ENCODE peak calls at places on chromosomes 12 and 14, in ten cellular contexts. T is GM23248; P is GM23338; Q is CD8-positive, alpha-beta memory T cell; G is fibroblast of lung; W is CD8-positive, alpha-beta T cell; E is Peyer's patch; S is iPS DF 6.9; M is neuronal stem cell; B is stomach. O is an unnamed sample. For H3K4me1, the result is how much of the 10 kb centered on the place peaks cover.

GRCh38 chr12:114685869-114686268 is 1.9 kb upstream of the TBX3 start:
- DNase-seq in M (no peak), E (no peak), P (peak), B (no peak), G (peak), W (no peak), S (no peak), T (no peak), Q (no peak), O (no peak)

GRCh38 chr14:98959410-98959809 is 312.6 kb downstream of the BCL11B start:
- DNase-seq in P (no peak), S (no peak), M (no peak), E (no peak), G (no peak), T (no peak), W (no peak), Q (no peak), B (no peak), O (no peak)

GRCh38 chr14:39576726-39577125 is 144.5 kb upstream of the FBXO33 start:
- DNase-seq in S (no peak), M (no peak), G (no peak), P (no peak), W (no peak), T (peak), E (no peak), B (no peak), Q (no peak), O (no peak)

GRCh38 chr14:79825046-79825521 is 386.2 kb downstream of the DIO2 start:
- DNase-seq in E (no peak), B (no peak), M (no peak), T (peak), P (no peak), G (peak), S (no peak), W (no peak), Q (no peak), O (no peak)

GRCh38 chr12:57216931-57217871 is 607 bp downstream of the NXPH4 start:
- DNase-seq in P (peak), S (no peak), G (no peak), T (peak), M (no peak), B (no peak), W (peak), E (no peak), Q (peak), O (no peak)

GRCh38 chr14:31294736-31295398 is 87.3 kb upstream of the HECTD1 start:
- DNase-seq in B (no peak), G (no peak), Q (no peak), T (peak), M (no peak), P (no peak), E (no peak), S (no peak), W (no peak), O (no peak)

GRCh38 chr12:101086490-101086889 is 123.5 kb downstream of the SLC5A8 start:
- DNase-seq in M (no peak), E (no peak), P (peak), S (no peak), Q (no peak), B (no peak), T (peak), W (no peak), G (no peak), O (no peak)

GRCh38 chr12:106632797-106633450 is 50.1 kb downstream of the RFX4 start:
- DNase-seq in P (no peak), B (no peak), S (no peak), M (no peak), G (no peak), Q (no peak), W (no peak), E (no peak), T (no peak), O (no peak)

GRCh38 chr12:31951008-31951407 is 8.2 kb upstream of the RESF1 start:
- DNase-seq in M (no peak), W (no peak), T (no peak), P (no peak), Q (no peak), E (no peak), S (no peak), B (no peak), G (no peak), O (no peak)

GRCh38 chr14:42140831-42141279 is 534.2 kb downstream of the LRFN5 start:
- DNase-seq in E (no peak), W (no peak), G (peak), T (peak), S (no peak), P (no peak), Q (no peak), M (no peak), B (no peak), O (no peak)

GRCh38 chr12:105957058-105957457 is 181.7 kb downstream of the NUAK1 start:
- DNase-seq in M (no peak), S (no peak), Q (no peak), T (no peak), E (no peak), B (no peak), W (no peak), G (no peak), P (no peak), O (no peak)

GRCh38 chr12:46546634-46547273 is 174.2 kb upstream of the SLC38A2 start:
- DNase-seq in M (no peak), P (no peak), E (no peak), B (no peak), G (peak), T (peak), Q (no peak), W (no peak), S (no peak), O (no peak)

GRCh38 chr12:105464426-105464825 is 133.9 kb downstream of the C12orf75 start:
- DNase-seq in B (no peak), M (no peak), W (no peak), Q (no peak), S (no peak), G (no peak), E (no peak), T (no peak), P (no peak), O (no peak)

GRCh38 chr12:62332598-62332997 is 72.4 kb downstream of the USP15 start:
- DNase-seq in W (no peak), E (no peak), B (no peak), Q (no peak), M (no peak), P (no peak), S (no peak), T (peak), G (peak), O (no peak)

GRCh38 chr12:104742551-104742961 is 215.5 kb downstream of the SLC41A2 start:
- DNase-seq in M (no peak), G (no peak), T (no peak), S (no peak), P (no peak), B (peak), E (no peak), Q (no peak), W (no peak), O (no peak)

GRCh38 chr14:61179061-61179675 is 102.0 kb downstream of the TMEM30B start:
- DNase-seq in T (peak), W (no peak), S (no peak), Q (no peak), E (no peak), P (no peak), M (no peak), G (peak), B (no peak), O (no peak)

GRCh38 chr14:24198845-24199524 is 3.7 kb upstream of the TM9SF1 start:
- DNase-seq in P (no peak), T (no peak), E (no peak), B (no peak), Q (no peak), G (no peak), S (no peak), M (no peak), W (no peak), O (no peak)

GRCh38 chr14:43687866-43688265 is 819.2 kb downstream of the FSCB start:
- DNase-seq in G (peak), M (no peak), S (no peak), E (no peak), T (peak), B (no peak), Q (no peak), P (no peak), W (no peak), O (no peak)

GRCh38 chr12:60921541-60921940 is 1325.7 kb downstream of the SLC16A7 start:
- DNase-seq in P (no peak), M (no peak), G (peak), S (no peak), B (no peak), E (no peak), T (no peak), W (no peak), Q (no peak), O (no peak)

GRCh38 chr12:122834229-122834920 is 882 bp upstream of the HIP1R start:
- DNase-seq in B (peak), S (peak), Q (no peak), G (peak), P (peak), E (no peak), W (no peak), T (peak), M (peak), O (no peak)

GRCh38 chr12:95102916-95103671 is 29.7 kb upstream of the NR2C1 start:
- DNase-seq in Q (no peak), W (no peak), G (peak), B (no peak), M (no peak), T (peak), S (no peak), P (no peak), E (no peak), O (no peak)

GRCh38 chr14:68935761-68936209 is 43.3 kb downstream of the ACTN1 start:
- DNase-seq in W (no peak), B (peak), Q (no peak), P (no peak), S (no peak), T (no peak), M (no peak), E (no peak), G (no peak), O (no peak)

GRCh38 chr14:68937790-68938514 is 41.1 kb downstream of the ACTN1 start:
- DNase-seq in B (peak), G (peak), W (peak), P (peak), T (peak), Q (no peak), S (no peak), E (peak), M (no peak), O (no peak)

GRCh38 chr14:68936980-68937379 is 42.1 kb downstream of the ACTN1 start:
- DNase-seq in M (no peak), G (no peak), P (no peak), B (no peak), Q (no peak), W (no peak), E (no peak), T (no peak), S (no peak), O (no peak)

GRCh38 chr14:68938515-68939423 is 40.3 kb downstream of the ACTN1 start:
- DNase-seq in W (no peak), T (no peak), B (peak), Q (no peak), P (no peak), E (peak), S (no peak), G (peak), M (no peak), O (no peak)

GRCh38 chr14:68936476-68936875 is 42.6 kb downstream of the ACTN1 start:
- DNase-seq in B (no peak), G (no peak), W (no peak), M (no peak), S (no peak), Q (no peak), E (no peak), T (no peak), P (no peak), O (no peak)
- H3K4me1 ChIP-seq in B (half or more), G (under half), W (half or more), M (under half), S (under half), Q (under half), E (under half), T (half or more), P (half or more), O (under half)

DNA sequence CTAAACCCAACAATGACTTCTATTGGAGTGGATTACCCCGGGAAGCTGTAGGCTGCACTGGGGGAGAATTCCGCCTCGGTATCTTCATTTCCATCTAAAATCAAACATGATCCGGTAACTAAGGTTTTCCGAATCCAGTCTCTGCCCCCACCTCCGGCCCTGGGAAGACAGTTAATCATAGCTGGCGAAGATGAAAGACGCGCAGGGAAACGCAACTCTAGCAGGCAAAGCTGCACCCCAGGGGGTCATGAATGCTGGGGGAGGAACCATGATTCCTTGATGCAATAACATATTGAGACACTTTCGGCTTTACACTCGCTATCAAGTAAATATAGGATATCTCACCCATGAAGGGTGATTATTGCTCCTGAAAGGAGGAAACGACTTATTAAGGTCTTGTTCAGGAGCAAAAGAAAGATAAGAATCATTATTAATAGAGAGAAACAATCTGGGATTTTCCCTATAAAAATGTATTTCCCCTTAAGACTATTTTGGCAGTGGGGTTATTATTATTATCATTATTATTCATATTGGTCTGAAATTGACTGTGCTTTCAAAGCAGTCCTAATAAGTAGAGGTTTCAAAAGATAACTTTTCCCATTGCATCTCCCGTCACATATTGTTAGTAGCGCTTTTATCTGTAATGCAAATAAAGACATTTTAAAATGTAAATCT is 614.9 kb downstream of the VRK1 start:
- DNase-seq in B (no peak), M (peak), S (no peak), T (no peak), P (peak), W (no peak), Q (no peak), E (no peak), G (no peak), O (no peak)
- H3K4me1 ChIP-seq in B (under half), M (under half), S (under half), T (under half), P (half or more), W (under half), Q (under half), E (under half), G (under half), O (under half)

GRCh38 chr14:74979029-74979428 is 23.6 kb upstream of the PGF start:
- DNase-seq in T (no peak), Q (no peak), W (no peak), S (no peak), G (no peak), P (no peak), M (no peak), B (no peak), E (no peak), O (no peak)
- H3K4me1 ChIP-seq in T (under half), Q (under half), W (under half), S (under half), G (under half), P (under half), M (half or more), B (under half), E (under half), O (under half)

DNA sequence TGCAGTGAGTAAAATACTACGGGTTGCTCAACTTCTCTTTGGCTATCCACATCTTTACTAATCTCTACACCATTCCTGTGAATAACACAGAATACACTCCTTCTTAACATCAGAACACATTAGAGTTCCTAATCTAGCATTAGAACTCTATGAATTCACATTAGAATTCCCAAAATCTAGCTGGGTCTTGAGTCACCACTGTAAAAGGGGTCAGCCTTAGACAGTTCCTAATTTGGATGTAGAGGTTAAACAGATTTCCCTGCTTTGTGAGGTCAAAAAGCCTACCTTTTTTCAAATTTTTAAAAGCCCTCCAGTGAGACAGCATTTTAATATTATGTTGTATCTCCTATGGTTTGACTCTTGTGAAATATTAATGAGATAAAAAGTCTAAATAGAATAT is 7.4 kb downstream of the HNRNPC start:
- DNase-seq in Q (no peak), E (no peak), G (no peak), B (no peak), T (no peak), S (no peak), M (no peak), W (no peak), P (no peak), O (no peak)
- H3K4me1 ChIP-seq in Q (half or more), E (half or more), G (under half), B (half or more), T (half or more), S (under half), M (under half), W (half or more), P (under half), O (under half)

GRCh38 chr14:66440806-66441205 is 45.4 kb upstream of the CCDC196 start:
- DNase-seq in G (no peak), T (no peak), Q (no peak), E (no peak), P (no peak), B (no peak), M (no peak), W (no peak), S (no peak), O (no peak)
- H3K4me1 ChIP-seq in G (under half), T (under half), Q (under half), E (under half), P (under half), B (under half), M (under half), W (under half), S (under half), O (under half)